ENCODE peak calls at places on chromosome 9, in nine cellular contexts. E, K, C, R, O, M, Q, I and N are unnamed samples.

GRCh38 chr9:24708808-24709207 is 163.1 kb upstream of the IZUMO3 start:
- DNase-seq in E (no peak), K (no peak), C (no peak), R (no peak), O (no peak), M (no peak), Q (no peak), I (no peak), N (no peak)

GRCh38 chr9:131892890-131893289 is 153.0 kb upstream of the RAPGEF1 start:
- DNase-seq in E (no peak), K (no peak), C (no peak), R (no peak), O (no peak), M (no peak), Q (no peak), I (no peak), N (no peak)

GRCh38 chr9:83154087-83154736 is 91.3 kb upstream of the RASEF start:
- DNase-seq in E (no peak), K (peak; percentile 19), C (no peak), R (no peak), O (peak; percentile 37), M (no peak), Q (no peak), I (no peak), N (no peak)

GRCh38 chr9:117343416-117343815 is 71.4 kb downstream of the ASTN2 start:
- DNase-seq in E (no peak), K (peak; percentile 15), C (no peak), R (no peak), O (peak; percentile 10), M (no peak), Q (no peak), I (no peak), N (no peak)

GRCh38 chr9:68507098-68507795 is 33.4 kb downstream of the TMEM252 start:
- DNase-seq in E (peak; percentile 6), K (peak; percentile 22), C (peak; percentile 2), R (peak; percentile 47), O (peak; percentile 21), M (no peak), Q (peak; percentile 28), I (no peak), N (peak; percentile 12)

GRCh38 chr9:92770005-92770995 is 5.7 kb upstream of the BICD2 start:
- DNase-seq in E (no peak), K (no peak), C (no peak), R (no peak), O (no peak), M (no peak), Q (no peak), I (no peak), N (peak; percentile 26)

GRCh38 chr9:121888438-121888775 is 204.7 kb downstream of the TTLL11 start:
- DNase-seq in E (no peak), K (no peak), C (no peak), R (no peak), O (peak; percentile 86), M (no peak), Q (no peak), I (no peak), N (no peak)

GRCh38 chr9:135858491-135859185 is 48.7 kb downstream of the CAMSAP1 start:
- DNase-seq in E (no peak), K (no peak), C (no peak), R (no peak), O (no peak), M (no peak), Q (no peak), I (no peak), N (no peak)

GRCh38 chr9:87076825-87077224 is 129.5 kb upstream of the GAS1 start:
- DNase-seq in E (no peak), K (no peak), C (no peak), R (no peak), O (peak; percentile 22), M (no peak), Q (no peak), I (no peak), N (no peak)

GRCh38 chr9:87382902-87383301 is 114.8 kb upstream of the DAPK1 start:
- DNase-seq in E (no peak), K (peak; percentile 7), C (no peak), R (no peak), O (peak; percentile 55), M (no peak), Q (no peak), I (no peak), N (peak; percentile 9)

GRCh38 chr9:125969868-125970267 is 222.7 kb downstream of the PBX3 start:
- DNase-seq in E (no peak), K (no peak), C (no peak), R (no peak), O (no peak), M (no peak), Q (no peak), I (no peak), N (no peak)